ENCODE peak calls at places on chromosome 7, in ten cellular contexts. One of them, this sample, is unnamed.

GRCh38 chr7:139603896-139604295 is 80.4 kb downstream of the CLEC2L start:
- DNase-seq in choroid plexus epithelial cell: no peak
- DNase-seq in cardiac fibroblast: no peak
- DNase-seq in Calu3: no peak
- DNase-seq in GM20000: no peak
- DNase-seq in brain microvascular endothelial cell: no peak
- DNase-seq in dorsolateral prefrontal cortex: no peak
- DNase-seq in WTC11: no peak
- DNase-seq in nephron progenitor cell: no peak
- DNase-seq in RWPE1: no peak
- DNase-seq in this sample: no peak

GRCh38 chr7:82726038-82726800 is 282.6 kb upstream of the CACNA2D1 start:
- DNase-seq in choroid plexus epithelial cell: no peak
- DNase-seq in cardiac fibroblast: no peak
- DNase-seq in Calu3: no peak
- DNase-seq in GM20000: no peak
- DNase-seq in brain microvascular endothelial cell: no peak
- DNase-seq in dorsolateral prefrontal cortex: no peak
- DNase-seq in WTC11: no peak
- DNase-seq in nephron progenitor cell: no peak
- DNase-seq in RWPE1: no peak
- DNase-seq in this sample: no peak

GRCh38 chr7:2621061-2621828 is 10.5 kb upstream of the TTYH3 start:
- DNase-seq in choroid plexus epithelial cell: peak; percentile 84
- DNase-seq in cardiac fibroblast: peak; percentile 83
- DNase-seq in Calu3: no peak
- DNase-seq in GM20000: no peak
- DNase-seq in brain microvascular endothelial cell: peak; percentile 50
- DNase-seq in dorsolateral prefrontal cortex: no peak
- DNase-seq in WTC11: peak; percentile 62
- DNase-seq in nephron progenitor cell: peak; percentile 54
- DNase-seq in RWPE1: no peak
- DNase-seq in this sample: peak; percentile 46

GRCh38 chr7:15424468-15424867 is 137.3 kb downstream of the AGMO start:
- DNase-seq in choroid plexus epithelial cell: peak; percentile 14
- DNase-seq in cardiac fibroblast: no peak
- DNase-seq in Calu3: no peak
- DNase-seq in GM20000: no peak
- DNase-seq in brain microvascular endothelial cell: no peak
- DNase-seq in dorsolateral prefrontal cortex: no peak
- DNase-seq in WTC11: no peak
- DNase-seq in nephron progenitor cell: no peak
- DNase-seq in RWPE1: no peak
- DNase-seq in this sample: peak; percentile 14

GRCh38 chr7:99146979-99147378 is 3.1 kb upstream of the SMURF1 start:
- DNase-seq in choroid plexus epithelial cell: no peak
- DNase-seq in cardiac fibroblast: no peak
- DNase-seq in Calu3: no peak
- DNase-seq in GM20000: no peak
- DNase-seq in brain microvascular endothelial cell: no peak
- DNase-seq in dorsolateral prefrontal cortex: no peak
- DNase-seq in WTC11: no peak
- DNase-seq in nephron progenitor cell: no peak
- DNase-seq in RWPE1: no peak
- DNase-seq in this sample: no peak

GRCh38 chr7:95011156-95011928 is 103.9 kb downstream of the PPP1R9A start:
- DNase-seq in choroid plexus epithelial cell: peak; percentile 44
- DNase-seq in cardiac fibroblast: peak; percentile 26
- DNase-seq in Calu3: no peak
- DNase-seq in GM20000: no peak
- DNase-seq in brain microvascular endothelial cell: peak; percentile 69
- DNase-seq in dorsolateral prefrontal cortex: no peak
- DNase-seq in WTC11: no peak
- DNase-seq in nephron progenitor cell: no peak
- DNase-seq in RWPE1: peak; percentile 11
- DNase-seq in this sample: peak; percentile 75

GRCh38 chr7:158950914-158951635 is 94.7 kb downstream of the DYNC2I1 start:
- DNase-seq in choroid plexus epithelial cell: peak; percentile 13
- DNase-seq in cardiac fibroblast: no peak
- DNase-seq in Calu3: no peak
- DNase-seq in GM20000: no peak
- DNase-seq in brain microvascular endothelial cell: no peak
- DNase-seq in dorsolateral prefrontal cortex: no peak
- DNase-seq in WTC11: no peak
- DNase-seq in nephron progenitor cell: no peak
- DNase-seq in RWPE1: no peak
- DNase-seq in this sample: peak; percentile 48

GRCh38 chr7:140899883-140900282 is 24.8 kb downstream of the BRAF start:
- DNase-seq in choroid plexus epithelial cell: no peak
- DNase-seq in cardiac fibroblast: no peak
- DNase-seq in Calu3: no peak
- DNase-seq in GM20000: no peak
- DNase-seq in brain microvascular endothelial cell: no peak
- DNase-seq in dorsolateral prefrontal cortex: no peak
- DNase-seq in WTC11: no peak
- DNase-seq in nephron progenitor cell: no peak
- DNase-seq in RWPE1: no peak
- DNase-seq in this sample: no peak

DNA sequence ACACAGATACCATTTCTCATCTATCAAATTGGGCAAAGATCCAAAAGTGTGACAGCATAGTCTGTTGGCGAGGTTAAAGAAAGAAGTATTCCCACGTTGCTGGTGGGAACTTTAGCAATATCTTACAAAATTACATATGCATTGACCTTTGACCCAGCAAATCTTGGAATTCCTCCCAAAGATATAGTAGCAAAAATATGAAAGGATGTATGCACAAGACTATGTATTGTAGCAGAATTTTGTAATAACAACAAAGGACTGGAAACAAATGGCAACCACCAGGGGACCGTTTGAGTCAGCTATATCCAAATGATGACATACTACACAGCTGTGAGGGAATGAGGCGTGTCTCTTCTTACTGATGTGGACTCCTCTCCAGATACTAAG is 50.2 kb downstream of the KCNH2 start:
- DNase-seq in choroid plexus epithelial cell: peak; percentile 28
- DNase-seq in cardiac fibroblast: no peak
- DNase-seq in Calu3: no peak
- DNase-seq in GM20000: no peak
- DNase-seq in brain microvascular endothelial cell: peak; percentile 15
- DNase-seq in dorsolateral prefrontal cortex: no peak
- DNase-seq in WTC11: no peak
- DNase-seq in nephron progenitor cell: no peak
- DNase-seq in RWPE1: peak; percentile 21
- DNase-seq in this sample: peak; percentile 43
- TF ChIP-seq CTCF in choroid plexus epithelial cell: no peak
- TF ChIP-seq CTCF in cardiac fibroblast: peak; percentile 7
- TF ChIP-seq CTCF in Calu3: no peak
- TF ChIP-seq CTCF in GM20000: no peak
- TF ChIP-seq CTCF in brain microvascular endothelial cell: peak; percentile 2
- TF ChIP-seq CTCF in dorsolateral prefrontal cortex: no peak
- TF ChIP-seq CTCF in WTC11: no peak
- TF ChIP-seq CTCF in nephron progenitor cell: no peak
- TF ChIP-seq CTCF in RWPE1: no peak
- TF ChIP-seq CTCF in this sample: peak; percentile 20

GRCh38 chr7:142025896-142026295 is 30.2 kb downstream of the MGAM start:
- DNase-seq in choroid plexus epithelial cell: peak; percentile 11
- DNase-seq in cardiac fibroblast: no peak
- DNase-seq in Calu3: no peak
- DNase-seq in GM20000: no peak
- DNase-seq in brain microvascular endothelial cell: no peak
- DNase-seq in dorsolateral prefrontal cortex: no peak
- DNase-seq in WTC11: no peak
- DNase-seq in nephron progenitor cell: no peak
- DNase-seq in RWPE1: peak; percentile 38
- DNase-seq in this sample: peak; percentile 47

GRCh38 chr7:142024547-142024946 is 28.9 kb downstream of the MGAM start:
- DNase-seq in choroid plexus epithelial cell: peak; percentile 34
- DNase-seq in cardiac fibroblast: no peak
- DNase-seq in Calu3: no peak
- DNase-seq in GM20000: no peak
- DNase-seq in brain microvascular endothelial cell: no peak
- DNase-seq in dorsolateral prefrontal cortex: no peak
- DNase-seq in WTC11: no peak
- DNase-seq in nephron progenitor cell: no peak
- DNase-seq in RWPE1: peak; percentile 61
- DNase-seq in this sample: peak; percentile 7

GRCh38 chr7:142033154-142033553 is 37.5 kb downstream of the MGAM start:
- DNase-seq in choroid plexus epithelial cell: no peak
- DNase-seq in cardiac fibroblast: no peak
- DNase-seq in Calu3: no peak
- DNase-seq in GM20000: no peak
- DNase-seq in brain microvascular endothelial cell: no peak
- DNase-seq in dorsolateral prefrontal cortex: no peak
- DNase-seq in WTC11: no peak
- DNase-seq in nephron progenitor cell: no peak
- DNase-seq in RWPE1: no peak
- DNase-seq in this sample: no peak

GRCh38 chr7:142030846-142031245 is 35.2 kb downstream of the MGAM start:
- DNase-seq in choroid plexus epithelial cell: peak; percentile 11
- DNase-seq in cardiac fibroblast: no peak
- DNase-seq in Calu3: no peak
- DNase-seq in GM20000: no peak
- DNase-seq in brain microvascular endothelial cell: no peak
- DNase-seq in dorsolateral prefrontal cortex: no peak
- DNase-seq in WTC11: no peak
- DNase-seq in nephron progenitor cell: peak; percentile 4
- DNase-seq in RWPE1: no peak
- DNase-seq in this sample: no peak

GRCh38 chr7:142030294-142030693 is 34.6 kb downstream of the MGAM start:
- DNase-seq in choroid plexus epithelial cell: peak; percentile 45
- DNase-seq in cardiac fibroblast: no peak
- DNase-seq in Calu3: no peak
- DNase-seq in GM20000: no peak
- DNase-seq in brain microvascular endothelial cell: no peak
- DNase-seq in dorsolateral prefrontal cortex: no peak
- DNase-seq in WTC11: no peak
- DNase-seq in nephron progenitor cell: no peak
- DNase-seq in RWPE1: peak; percentile 24
- DNase-seq in this sample: peak; percentile 48
- TF ChIP-seq CTCF in choroid plexus epithelial cell: peak; percentile 16
- TF ChIP-seq CTCF in cardiac fibroblast: no peak
- TF ChIP-seq CTCF in Calu3: no peak
- TF ChIP-seq CTCF in GM20000: no peak
- TF ChIP-seq CTCF in brain microvascular endothelial cell: peak; percentile 19
- TF ChIP-seq CTCF in dorsolateral prefrontal cortex: no peak
- TF ChIP-seq CTCF in WTC11: no peak
- TF ChIP-seq CTCF in nephron progenitor cell: no peak
- TF ChIP-seq CTCF in RWPE1: no peak
- TF ChIP-seq CTCF in this sample: peak; percentile 3

GRCh38 chr7:149071182-149071635 is 19.3 kb downstream of the ZNF786 start:
- DNase-seq in choroid plexus epithelial cell: no peak
- DNase-seq in cardiac fibroblast: no peak
- DNase-seq in Calu3: no peak
- DNase-seq in GM20000: no peak
- DNase-seq in brain microvascular endothelial cell: no peak
- DNase-seq in dorsolateral prefrontal cortex: no peak
- DNase-seq in WTC11: no peak
- DNase-seq in nephron progenitor cell: no peak
- DNase-seq in RWPE1: no peak
- DNase-seq in this sample: no peak

GRCh38 chr7:149070372-149071140 is 20.0 kb downstream of the ZNF786 start:
- DNase-seq in choroid plexus epithelial cell: no peak
- DNase-seq in cardiac fibroblast: no peak
- DNase-seq in Calu3: no peak
- DNase-seq in GM20000: no peak
- DNase-seq in brain microvascular endothelial cell: no peak
- DNase-seq in dorsolateral prefrontal cortex: no peak
- DNase-seq in WTC11: no peak
- DNase-seq in nephron progenitor cell: no peak
- DNase-seq in RWPE1: no peak
- DNase-seq in this sample: no peak

GRCh38 chr7:149072438-149072775 is 18.1 kb downstream of the ZNF786 start:
- DNase-seq in choroid plexus epithelial cell: no peak
- DNase-seq in cardiac fibroblast: no peak
- DNase-seq in Calu3: no peak
- DNase-seq in GM20000: no peak
- DNase-seq in brain microvascular endothelial cell: no peak
- DNase-seq in dorsolateral prefrontal cortex: no peak
- DNase-seq in WTC11: no peak
- DNase-seq in nephron progenitor cell: no peak
- DNase-seq in RWPE1: no peak
- DNase-seq in this sample: no peak

GRCh38 chr7:149074116-149074885 is 16.2 kb downstream of the ZNF786 start:
- DNase-seq in choroid plexus epithelial cell: no peak
- DNase-seq in cardiac fibroblast: no peak
- DNase-seq in Calu3: no peak
- DNase-seq in GM20000: no peak
- DNase-seq in brain microvascular endothelial cell: no peak
- DNase-seq in dorsolateral prefrontal cortex: no peak
- DNase-seq in WTC11: no peak
- DNase-seq in nephron progenitor cell: no peak
- DNase-seq in RWPE1: no peak
- DNase-seq in this sample: no peak

DNA sequence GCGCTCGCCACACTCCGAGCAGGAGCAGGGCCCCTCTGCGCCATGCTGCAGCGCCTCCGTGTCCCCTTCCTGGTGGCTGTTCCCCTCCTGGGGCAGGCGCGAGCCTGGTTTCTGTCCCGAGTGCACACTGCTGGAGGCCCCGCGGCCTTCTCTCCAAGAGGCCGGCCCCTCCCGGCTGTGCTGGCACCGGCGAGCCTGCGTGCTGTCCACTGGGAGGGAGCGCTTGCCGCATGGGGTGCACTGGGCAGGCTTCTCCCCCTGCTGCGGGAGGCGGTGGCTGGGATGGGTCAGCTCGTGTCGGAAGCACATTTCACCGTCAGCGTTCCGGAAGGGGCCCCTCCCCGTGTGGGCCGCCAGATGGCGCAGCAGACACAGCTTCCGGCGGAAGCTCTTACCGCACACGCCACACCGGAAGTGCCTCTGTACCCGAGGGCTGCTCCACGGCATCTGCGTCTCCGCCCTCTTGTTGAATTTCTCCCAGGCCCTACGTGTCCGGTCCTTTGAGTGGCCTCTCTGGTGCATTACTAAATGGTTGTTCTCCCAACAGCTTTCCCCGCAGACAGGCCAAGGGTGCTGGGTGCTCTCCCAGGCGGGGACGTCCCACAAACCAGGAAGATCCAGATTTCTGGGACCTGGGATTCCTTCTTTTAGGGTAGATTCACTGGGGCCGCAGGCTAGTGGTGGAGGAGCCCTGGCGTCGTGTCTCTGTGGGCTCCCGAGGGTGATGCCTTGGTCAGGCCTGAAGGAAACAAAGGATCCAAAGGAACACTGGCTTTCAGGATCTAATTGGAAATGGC is 18.7 kb downstream of the ZNF786 start:
- DNase-seq in choroid plexus epithelial cell: peak; percentile 18
- DNase-seq in cardiac fibroblast: no peak
- DNase-seq in Calu3: no peak
- DNase-seq in GM20000: peak; percentile 60
- DNase-seq in brain microvascular endothelial cell: no peak
- DNase-seq in dorsolateral prefrontal cortex: no peak
- DNase-seq in WTC11: peak; percentile 88
- DNase-seq in nephron progenitor cell: peak; percentile 62
- DNase-seq in RWPE1: no peak
- DNase-seq in this sample: peak; percentile 9
- TF ChIP-seq CTCF in choroid plexus epithelial cell: peak; percentile 39
- TF ChIP-seq CTCF in cardiac fibroblast: peak; percentile 5
- TF ChIP-seq CTCF in Calu3: no peak
- TF ChIP-seq CTCF in GM20000: peak; percentile 55
- TF ChIP-seq CTCF in brain microvascular endothelial cell: peak; percentile 34
- TF ChIP-seq CTCF in dorsolateral prefrontal cortex: no peak
- TF ChIP-seq CTCF in WTC11: peak; percentile 71
- TF ChIP-seq CTCF in nephron progenitor cell: peak; percentile 57
- TF ChIP-seq CTCF in RWPE1: no peak
- TF ChIP-seq CTCF in this sample: no peak

DNA sequence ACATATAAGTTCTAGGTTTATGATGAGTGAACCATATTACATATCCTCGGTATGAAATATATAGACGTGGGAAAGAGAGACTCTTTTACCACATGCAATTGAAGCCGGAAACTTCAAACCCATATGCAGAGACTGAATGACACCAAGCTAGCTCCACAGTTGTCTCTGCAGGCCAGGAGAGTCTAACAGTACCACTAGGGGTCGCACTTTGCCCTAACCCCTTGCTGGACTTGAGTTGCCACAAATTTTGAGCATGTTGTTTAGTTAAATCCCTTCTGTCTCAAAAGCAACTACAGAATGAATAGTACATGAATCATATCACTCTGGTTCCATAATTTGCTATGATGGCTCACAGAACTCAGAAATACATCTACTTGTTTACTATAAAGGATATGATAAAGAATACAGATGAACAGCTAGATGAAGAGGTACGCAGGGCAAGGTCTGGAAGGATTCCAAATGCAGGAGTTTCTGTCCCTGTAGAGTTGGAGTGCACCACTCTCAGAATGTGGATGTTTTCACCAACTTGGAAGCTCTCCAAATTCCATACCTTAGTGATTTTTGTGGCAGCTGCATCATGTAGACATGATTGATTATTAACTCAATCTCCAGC is 112.4 kb upstream of the YAE1 start:
- DNase-seq in choroid plexus epithelial cell: peak; percentile 78
- DNase-seq in cardiac fibroblast: peak; percentile 61
- DNase-seq in Calu3: peak; percentile 76
- DNase-seq in GM20000: peak; percentile 55
- DNase-seq in brain microvascular endothelial cell: peak; percentile 65
- DNase-seq in dorsolateral prefrontal cortex: no peak
- DNase-seq in WTC11: peak; percentile 79
- DNase-seq in nephron progenitor cell: peak; percentile 51
- DNase-seq in RWPE1: peak; percentile 23
- DNase-seq in this sample: peak; percentile 76
- TF ChIP-seq CTCF in choroid plexus epithelial cell: peak; percentile 91
- TF ChIP-seq CTCF in cardiac fibroblast: peak; percentile 86
- TF ChIP-seq CTCF in Calu3: peak; percentile 83
- TF ChIP-seq CTCF in GM20000: peak; percentile 57
- TF ChIP-seq CTCF in brain microvascular endothelial cell: peak; percentile 94
- TF ChIP-seq CTCF in dorsolateral prefrontal cortex: peak; percentile 52
- TF ChIP-seq CTCF in WTC11: peak; percentile 83
- TF ChIP-seq CTCF in nephron progenitor cell: peak; percentile 70
- TF ChIP-seq CTCF in RWPE1: peak; percentile 54
- TF ChIP-seq CTCF in this sample: peak; percentile 93

This sample was measured in fibroblast of mammary gland.